ENCODE peak calls at places on chromosome 5, in ten cellular contexts. U is activated CD4-positive, alpha-beta T cell treated with anti-CD3 and anti-CD28 coated beads, Interleukin-2, amount 50 U/mL, for 1 hour; R is stomach; L is activated T-cell treated with anti-CD3 and anti-CD28 coated beads, Interleukin-2, amount 50 U/mL, for 24 hours; C is GM12891; K is epithelial cell of esophagus; X is thyroid gland; V is GM06990; P is amygdala; W is lower leg skin. O is an unnamed sample.

GRCh38 chr5:143085319-143085917 is 315.2 kb downstream of the ARHGAP26 start:
- DNase-seq in C (no peak), P (no peak), X (no peak), K (no peak), V (no peak), R (no peak), U (no peak), W (no peak), L (no peak), O (no peak)

GRCh38 chr5:138274189-138274853 is at the start of gene GFRA3:
- DNase-seq in V (peak; percentile 23), W (no peak), R (no peak), X (no peak), C (peak; percentile 47), L (peak; percentile 34), U (no peak), K (peak; percentile 3), P (no peak), O (peak; percentile 10)

GRCh38 chr5:151298063-151298462 is 5.5 kb downstream of the SLC36A3 start:
- DNase-seq in U (no peak), L (no peak), W (no peak), R (no peak), K (peak; percentile 74), C (peak; percentile 40), X (peak; percentile 22), V (no peak), P (no peak), O (peak; percentile 51)

GRCh38 chr5:10266839-10267238 is 16.8 kb downstream of the CCT5 start:
- DNase-seq in P (no peak), V (no peak), W (no peak), K (peak; percentile 62), L (no peak), C (no peak), X (no peak), U (no peak), R (no peak), O (no peak)

GRCh38 chr5:107251151-107251550 is 419.6 kb downstream of the EFNA5 start:
- DNase-seq in V (no peak), C (no peak), X (no peak), R (no peak), W (no peak), L (no peak), K (no peak), P (no peak), U (no peak), O (no peak)

GRCh38 chr5:84248013-84248412 is 136.7 kb downstream of the EDIL3 start:
- DNase-seq in C (no peak), K (no peak), P (no peak), W (no peak), L (no peak), U (no peak), V (no peak), R (no peak), X (no peak), O (no peak)

GRCh38 chr5:99005506-99005905 is 76.7 kb upstream of the CHD1 start:
- DNase-seq in P (no peak), X (no peak), L (no peak), U (no peak), V (no peak), C (no peak), K (no peak), R (no peak), W (no peak), O (no peak)

GRCh38 chr5:143004361-143004802 is 234.2 kb downstream of the ARHGAP26 start:
- DNase-seq in C (no peak), X (no peak), K (no peak), L (no peak), R (no peak), V (no peak), P (no peak), U (no peak), W (no peak), O (no peak)

GRCh38 chr5:65769539-65769938 is 47.5 kb downstream of the NLN start:
- DNase-seq in R (no peak), V (no peak), C (no peak), U (no peak), X (no peak), P (no peak), L (no peak), W (no peak), K (peak; percentile 84), O (no peak)

GRCh38 chr5:89374818-89375521 is 492.0 kb upstream of the MEF2C start:
- DNase-seq in V (no peak), P (no peak), L (no peak), U (no peak), W (no peak), R (no peak), K (peak; percentile 11), X (no peak), C (no peak), O (no peak)

GRCh38 chr5:76870046-76870445 is 20.2 kb downstream of the S100Z start:
- DNase-seq in U (no peak), C (no peak), W (no peak), X (no peak), P (no peak), K (peak; percentile 36), R (no peak), V (no peak), L (no peak), O (no peak)

GRCh38 chr5:146993876-146994530 is 115.4 kb upstream of the PPP2R2B start:
- DNase-seq in X (peak; percentile 5), C (no peak), K (peak; percentile 10), P (peak; percentile 5), R (no peak), V (no peak), L (no peak), W (no peak), U (no peak), O (no peak)

GRCh38 chr5:74648835-74649286 is 8.3 kb upstream of the ENC1 start:
- DNase-seq in W (no peak), R (no peak), K (peak; percentile 73), X (peak; percentile 25), P (no peak), U (no peak), V (no peak), L (no peak), C (peak; percentile 31), O (peak; percentile 52)

GRCh38 chr5:135248801-135249231 is 150.2 kb downstream of the MACROH2A1 start:
- DNase-seq in K (no peak), W (peak; percentile 9), U (no peak), R (peak; percentile 17), V (no peak), C (no peak), P (no peak), L (peak; percentile 9), X (no peak), O (no peak)

GRCh38 chr5:169785731-169786130 is 148.7 kb downstream of the DOCK2 start:
- DNase-seq in C (no peak), K (no peak), R (no peak), P (no peak), L (no peak), X (no peak), W (no peak), U (no peak), V (no peak), O (no peak)

GRCh38 chr5:142904421-142904820 is 134.2 kb downstream of the ARHGAP26 start:
- DNase-seq in U (no peak), K (peak; percentile 91), P (no peak), R (no peak), W (no peak), V (no peak), X (no peak), C (no peak), L (no peak), O (peak; percentile 57)

GRCh38 chr5:57032151-57032551 is 80.2 kb upstream of the MIER3 start:
- DNase-seq in X (no peak), P (no peak), K (peak; percentile 36), U (no peak), V (no peak), W (no peak), L (no peak), R (peak; percentile 35), C (no peak), O (peak; percentile 60)

GRCh38 chr5:41537581-41537980 is 27.2 kb upstream of the PLCXD3 start:
- DNase-seq in V (no peak), P (no peak), R (no peak), C (no peak), K (no peak), W (no peak), X (no peak), L (no peak), U (no peak), O (no peak)

GRCh38 chr5:75337366-75338021 is 474 bp downstream of the HMGCR start:
- DNase-seq in L (no peak), X (peak; percentile 22), K (peak; percentile 25), U (peak; percentile 16), R (peak; percentile 39), W (peak; percentile 44), C (no peak), V (no peak), P (peak; percentile 46), O (no peak)

GRCh38 chr5:93385665-93386064 is 195.4 kb downstream of the NR2F1-AS1 start:
- DNase-seq in R (no peak), W (no peak), X (no peak), L (no peak), P (no peak), V (no peak), U (no peak), C (no peak), K (peak; percentile 27), O (no peak)

GRCh38 chr5:171369056-171369455 is 18.6 kb upstream of the NPM1 start:
- DNase-seq in X (no peak), W (no peak), P (no peak), V (no peak), K (no peak), L (no peak), R (peak; percentile 24), U (no peak), C (no peak), O (no peak)

GRCh38 chr5:43560128-43560527 is 3.3 kb upstream of the PAIP1 start:
- DNase-seq in W (no peak), R (no peak), L (no peak), C (no peak), U (no peak), K (peak; percentile 52), P (no peak), X (no peak), V (no peak), O (peak; percentile 2)

GRCh38 chr5:91384671-91385430 is 1.7 kb upstream of the ARRDC3 start:
- DNase-seq in K (peak; percentile 93), U (no peak), P (no peak), L (no peak), V (peak; percentile 27), R (peak; percentile 40), W (peak; percentile 72), X (no peak), C (peak; percentile 23), O (peak; percentile 71)

GRCh38 chr5:150538007-150538917 is 30.3 kb downstream of the NDST1 start:
- DNase-seq in C (no peak), U (no peak), X (no peak), W (no peak), R (no peak), L (no peak), V (no peak), P (no peak), K (peak; percentile 64), O (no peak)

GRCh38 chr5:122259995-122260394 is 52.0 kb upstream of the SNCAIP start:
- DNase-seq in V (no peak), U (no peak), P (no peak), C (no peak), L (no peak), W (no peak), R (no peak), K (peak; percentile 81), X (no peak), O (peak; percentile 24)

GRCh38 chr5:168408561-168409321 is 77.5 kb upstream of the RARS1 start:
- DNase-seq in R (no peak), U (no peak), P (no peak), L (no peak), K (no peak), X (no peak), W (no peak), V (no peak), C (no peak), O (no peak)

GRCh38 chr5:96961053-96961452 is 25.2 kb downstream of the LNPEP start:
- DNase-seq in C (no peak), K (no peak), P (no peak), U (no peak), X (no peak), W (no peak), L (no peak), V (peak; percentile 62), R (no peak), O (no peak)

GRCh38 chr5:158642852-158643251 is 456.9 kb downstream of the EBF1 start:
- DNase-seq in P (no peak), W (no peak), U (no peak), K (no peak), C (no peak), X (no peak), L (no peak), R (no peak), V (no peak), O (no peak)